ENCODE peak calls at places on chromosomes 1 and 21, in four cellular contexts. One of them, this sample, is unnamed.

GRCh38 chr1:115506523-115507255 is 135.1 kb upstream of the VANGL1 start:
- DNase-seq in GM12878: no peak
- DNase-seq in K562: no peak
- DNase-seq in HepG2: no peak
- DNase-seq in this sample: no peak

GRCh38 chr1:195867638-195868037 is 740.6 kb downstream of the KCNT2 start:
- DNase-seq in GM12878: no peak
- DNase-seq in HepG2: no peak
- DNase-seq in K562: no peak
- DNase-seq in this sample: no peak

GRCh38 chr1:217134857-217135568 is 411.8 kb upstream of the ESRRG start:
- DNase-seq in GM12878: no peak
- DNase-seq in HepG2: no peak
- DNase-seq in K562: no peak
- DNase-seq in this sample: peak; percentile 51

GRCh38 chr1:233819042-233819441 is 85.4 kb upstream of the SLC35F3 start:
- DNase-seq in K562: no peak
- DNase-seq in GM12878: no peak
- DNase-seq in HepG2: no peak
- DNase-seq in this sample: no peak

GRCh38 chr1:214427871-214428277 is 123.5 kb downstream of the PTPN14 start:
- DNase-seq in HepG2: peak; percentile 41
- DNase-seq in K562: no peak
- DNase-seq in GM12878: peak; percentile 80
- DNase-seq in this sample: no peak

GRCh38 chr1:229012823-229013222 is 258.1 kb upstream of the RAB4A start:
- DNase-seq in GM12878: no peak
- DNase-seq in HepG2: no peak
- DNase-seq in K562: no peak
- DNase-seq in this sample: no peak

GRCh38 chr1:151314137-151314875 is 12.9 kb downstream of the PI4KB start:
- DNase-seq in GM12878: no peak
- DNase-seq in K562: no peak
- DNase-seq in HepG2: peak; percentile 15
- DNase-seq in this sample: no peak

GRCh38 chr1:193102662-193103061 is 2.6 kb downstream of the GLRX2 start:
- DNase-seq in GM12878: no peak
- DNase-seq in HepG2: peak; percentile 28
- DNase-seq in K562: no peak
- DNase-seq in this sample: no peak

GRCh38 chr21:33372582-33372981 is 30.6 kb upstream of the IFNGR2 start:
- DNase-seq in HepG2: no peak
- DNase-seq in K562: no peak
- DNase-seq in GM12878: no peak
- DNase-seq in this sample: no peak

GRCh38 chr1:19038732-19039131 is 82.3 kb upstream of the IFFO2 start:
- DNase-seq in HepG2: no peak
- DNase-seq in GM12878: no peak
- DNase-seq in K562: no peak
- DNase-seq in this sample: no peak

GRCh38 chr1:202551683-202552082 is 158.6 kb downstream of the SYT2 start:
- DNase-seq in K562: peak; percentile 43
- DNase-seq in HepG2: no peak
- DNase-seq in GM12878: no peak
- DNase-seq in this sample: no peak

GRCh38 chr1:153353226-153353947 is 4.3 kb upstream of the S100A9 start:
- DNase-seq in HepG2: peak; percentile 12
- DNase-seq in GM12878: no peak
- DNase-seq in K562: peak; percentile 39
- DNase-seq in this sample: peak; percentile 67

GRCh38 chr1:20058531-20058930 is 11.5 kb upstream of the PLA2G5 start:
- DNase-seq in GM12878: no peak
- DNase-seq in K562: no peak
- DNase-seq in HepG2: no peak
- DNase-seq in this sample: no peak

GRCh38 chr1:200888349-200888838 is 6.3 kb upstream of the INAVA start:
- DNase-seq in HepG2: peak; percentile 67
- DNase-seq in K562: no peak
- DNase-seq in GM12878: peak; percentile 85
- DNase-seq in this sample: no peak

DNA sequence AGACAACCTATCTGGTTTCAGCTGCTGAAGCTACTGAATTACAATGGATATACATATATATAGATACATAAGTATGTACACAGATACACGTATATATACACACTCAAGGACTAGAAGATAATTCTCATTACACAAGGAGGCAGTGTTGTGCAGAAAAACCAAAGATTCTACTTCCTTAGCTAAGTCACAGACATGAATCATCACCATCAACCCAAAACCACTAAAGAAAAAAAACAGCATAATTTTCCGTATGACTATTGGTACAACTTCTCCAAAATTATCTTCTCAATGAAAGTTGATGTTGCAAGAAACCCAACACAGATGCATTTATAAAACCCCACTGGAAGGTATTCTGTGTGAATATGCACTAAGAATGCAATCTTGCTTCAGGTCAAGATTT is 36.8 kb upstream of the RPF1 start:
- DNase-seq in HepG2: peak; percentile 30
- DNase-seq in K562: no peak
- DNase-seq in GM12878: peak; percentile 73
- DNase-seq in this sample: peak; percentile 27
- TF ChIP-seq BHLHE40 in HepG2: no peak
- TF ChIP-seq BHLHE40 in K562: no peak
- TF ChIP-seq BHLHE40 in GM12878: no peak
- TF ChIP-seq BHLHE40 in this sample: no peak

GRCh38 chr1:156103521-156103947 is 11.0 kb upstream of the LMNA start:
- DNase-seq in GM12878: no peak
- DNase-seq in K562: no peak
- DNase-seq in HepG2: no peak
- DNase-seq in this sample: no peak
- TF ChIP-seq TARDBP in GM12878: no peak
- TF ChIP-seq TARDBP in K562: no peak
- TF ChIP-seq TARDBP in HepG2: no peak
- TF ChIP-seq TARDBP in this sample: no peak

GRCh38 chr1:215679231-215679630 is 112.1 kb downstream of the KCTD3 start:
- DNase-seq in K562: no peak
- DNase-seq in HepG2: no peak
- DNase-seq in GM12878: no peak
- DNase-seq in this sample: no peak

GRCh38 chr1:215677112-215677511 is 110.0 kb downstream of the KCTD3 start:
- DNase-seq in GM12878: no peak
- DNase-seq in K562: no peak
- DNase-seq in HepG2: no peak
- DNase-seq in this sample: no peak

GRCh38 chr1:215682232-215682631 is 115.1 kb downstream of the KCTD3 start:
- DNase-seq in HepG2: no peak
- DNase-seq in GM12878: no peak
- DNase-seq in K562: no peak
- DNase-seq in this sample: no peak
- TF ChIP-seq BHLHE40 in HepG2: no peak
- TF ChIP-seq BHLHE40 in GM12878: no peak
- TF ChIP-seq BHLHE40 in K562: no peak
- TF ChIP-seq BHLHE40 in this sample: no peak

DNA sequence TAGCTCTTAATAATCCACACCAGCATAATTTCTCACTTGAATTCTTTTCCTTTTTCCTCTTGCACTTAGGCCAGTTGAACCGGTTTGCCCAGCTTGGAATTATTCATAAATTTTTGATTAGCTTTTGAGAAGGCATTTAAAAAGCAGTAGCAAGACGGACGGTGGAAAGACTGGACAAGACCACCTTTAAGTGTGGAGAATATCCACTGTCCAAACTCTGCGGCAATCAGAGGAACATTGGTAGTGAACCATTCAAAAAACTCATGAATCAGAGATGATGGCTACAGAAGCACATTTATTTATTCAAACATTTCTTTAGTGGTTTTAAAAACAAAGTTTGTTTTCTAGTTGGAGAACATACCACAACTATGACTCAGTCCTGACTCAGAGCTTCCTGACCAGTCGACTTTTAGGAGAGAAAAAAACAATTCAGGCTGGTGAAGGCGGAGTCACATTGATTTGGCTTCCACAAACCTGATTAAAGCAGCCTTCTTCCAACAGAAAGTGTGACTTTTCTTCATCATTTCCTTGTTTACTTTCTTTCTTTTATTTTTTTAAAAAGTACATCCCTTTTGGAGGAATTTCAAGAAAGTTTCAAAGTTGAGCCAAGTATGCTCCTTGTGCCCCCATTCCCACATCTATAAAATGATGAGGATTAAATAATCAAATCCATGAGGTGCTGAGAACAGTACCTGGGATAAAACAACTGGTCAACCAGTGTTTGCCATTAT is 128.8 kb downstream of the ADSS2 start:
- DNase-seq in GM12878: no peak
- DNase-seq in HepG2: peak; percentile 60
- DNase-seq in K562: peak; percentile 68
- DNase-seq in this sample: no peak
- TF ChIP-seq TARDBP in GM12878: no peak
- TF ChIP-seq TARDBP in HepG2: no peak
- TF ChIP-seq TARDBP in K562: no peak
- TF ChIP-seq TARDBP in this sample: no peak

GRCh38 chr1:36842448-36842847 is 191.9 kb downstream of the GRIK3 start:
- DNase-seq in HepG2: no peak
- DNase-seq in K562: no peak
- DNase-seq in GM12878: no peak
- DNase-seq in this sample: no peak
- TF ChIP-seq BHLHE40 in HepG2: no peak
- TF ChIP-seq BHLHE40 in K562: no peak
- TF ChIP-seq BHLHE40 in GM12878: no peak
- TF ChIP-seq BHLHE40 in this sample: no peak

DNA sequence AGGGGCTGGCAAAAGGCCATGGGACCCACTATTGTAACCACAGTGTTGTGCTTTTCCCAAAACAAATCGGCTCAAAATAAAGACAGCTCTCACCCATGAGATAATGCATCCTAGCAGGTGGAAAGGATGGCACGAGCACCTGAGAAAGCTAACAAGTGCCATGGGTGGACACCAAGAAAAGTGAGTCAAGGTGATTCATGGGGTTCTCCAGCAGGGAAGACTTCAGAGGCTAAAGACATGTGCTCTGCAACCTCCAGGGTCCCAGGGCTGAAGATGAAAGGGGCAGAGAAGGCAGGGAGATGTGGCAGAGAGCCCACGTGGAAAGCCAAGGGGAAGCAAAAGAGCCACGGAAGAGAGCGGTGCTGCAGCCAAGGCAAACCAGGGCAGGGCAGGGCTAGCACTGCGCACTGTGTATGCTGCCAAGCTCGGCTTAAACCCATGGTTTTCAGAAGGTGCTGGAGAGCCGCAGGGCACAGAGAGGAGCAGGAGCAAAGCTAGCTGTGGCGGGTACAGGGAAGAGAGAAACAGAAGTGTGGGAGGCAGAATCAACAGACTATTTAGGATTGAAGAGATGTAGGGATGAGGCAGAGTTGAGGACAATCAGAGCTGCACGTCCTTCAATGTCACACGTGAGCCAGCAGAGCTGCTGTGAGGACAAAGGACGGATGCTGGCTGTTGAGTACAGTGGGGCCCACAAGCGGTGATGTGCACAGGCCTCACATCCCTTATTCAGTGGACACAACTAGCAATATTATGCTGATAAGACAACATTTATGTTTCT is 41.8 kb upstream of the C1orf198 start:
- DNase-seq in HepG2: no peak
- DNase-seq in GM12878: no peak
- DNase-seq in K562: no peak
- DNase-seq in this sample: no peak
- TF ChIP-seq TARDBP in HepG2: no peak
- TF ChIP-seq TARDBP in GM12878: no peak
- TF ChIP-seq TARDBP in K562: no peak
- TF ChIP-seq TARDBP in this sample: no peak

GRCh38 chr1:54826226-54826816 is 25.2 kb upstream of the TTC22 start:
- DNase-seq in GM12878: no peak
- DNase-seq in HepG2: no peak
- DNase-seq in K562: no peak
- DNase-seq in this sample: no peak

GRCh38 chr1:54819195-54819536 is 18.0 kb upstream of the TTC22 start:
- DNase-seq in HepG2: no peak
- DNase-seq in GM12878: no peak
- DNase-seq in K562: no peak
- DNase-seq in this sample: no peak

GRCh38 chr1:54825696-54826095 is 24.6 kb upstream of the TTC22 start:
- DNase-seq in K562: no peak
- DNase-seq in HepG2: no peak
- DNase-seq in GM12878: no peak
- DNase-seq in this sample: no peak

GRCh38 chr1:54819733-54820132 is 18.6 kb upstream of the TTC22 start:
- DNase-seq in K562: no peak
- DNase-seq in HepG2: no peak
- DNase-seq in GM12878: no peak
- DNase-seq in this sample: no peak

GRCh38 chr1:54823670-54824069 is 22.5 kb upstream of the TTC22 start:
- DNase-seq in GM12878: no peak
- DNase-seq in K562: no peak
- DNase-seq in HepG2: no peak
- DNase-seq in this sample: no peak
- TF ChIP-seq BHLHE40 in GM12878: no peak
- TF ChIP-seq BHLHE40 in K562: no peak
- TF ChIP-seq BHLHE40 in HepG2: no peak
- TF ChIP-seq BHLHE40 in this sample: no peak

DNA sequence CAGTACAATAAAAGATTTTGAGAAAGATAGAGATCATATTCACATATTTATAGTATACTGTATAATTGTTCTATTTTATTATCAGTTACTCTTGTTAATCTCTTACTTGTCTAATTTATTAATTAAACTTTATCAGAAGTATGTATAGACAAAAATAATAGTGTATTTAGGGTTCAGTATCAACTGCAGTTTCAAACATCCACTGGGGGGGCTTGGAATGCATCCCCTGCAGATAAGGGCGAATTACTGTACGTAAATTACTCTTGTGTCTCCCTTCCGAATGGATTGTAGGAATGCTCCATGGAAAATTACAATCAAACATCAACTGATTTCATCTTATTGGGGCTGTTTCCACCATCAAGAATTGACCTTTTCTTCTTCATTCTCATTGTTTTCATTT is at the start of gene OR2L8:
- DNase-seq in GM12878: no peak
- DNase-seq in HepG2: no peak
- DNase-seq in K562: no peak
- DNase-seq in this sample: no peak
- TF ChIP-seq TARDBP in GM12878: no peak
- TF ChIP-seq TARDBP in HepG2: no peak
- TF ChIP-seq TARDBP in K562: no peak
- TF ChIP-seq TARDBP in this sample: no peak